ENCODE peak calls at places on chromosomes 5 and 9, in seven cellular contexts. G is uterus; Q is colonic mucosa; K is CD4-positive, CD25-positive, alpha-beta regulatory T cell; L is body of pancreas; M is Peyer's patch; R is GM23338. E is an unnamed sample. For H3K4me1, the result is how much of the 10 kb centered on the place peaks cover.

GRCh38 chr5:138874771-138875628 is at the start of gene LRRTM2:
- DNase-seq in G (no peak), Q (no peak), K (no peak), L (no peak), M (no peak), R (no peak), E (no peak)

GRCh38 chr5:155631116-155631515 is 617.6 kb downstream of the KIF4B start:
- DNase-seq in G (no peak), Q (no peak), K (no peak), L (no peak), M (no peak), R (no peak), E (no peak)

GRCh38 chr9:24257726-24258125 is 288.0 kb downstream of the IZUMO3 start:
- DNase-seq in G (no peak), Q (no peak), K (no peak), L (no peak), M (no peak), R (no peak), E (no peak)

GRCh38 chr5:42274913-42275312 is 148.3 kb upstream of the GHR start:
- DNase-seq in G (no peak), Q (no peak), K (no peak), L (no peak), M (no peak), R (peak), E (no peak)

GRCh38 chr9:106420511-106420944 is 442.4 kb upstream of the ZNF462 start:
- DNase-seq in G (no peak), Q (no peak), K (no peak), L (no peak), M (no peak), R (no peak), E (no peak)

GRCh38 chr5:145479862-145480261 is 355.3 kb downstream of the PRELID2 start:
- DNase-seq in G (no peak), Q (no peak), K (no peak), L (no peak), M (no peak), R (no peak), E (no peak)

GRCh38 chr5:35859101-35859661 is 2.5 kb downstream of the IL7R start:
- DNase-seq in G (no peak), Q (no peak), K (peak), L (no peak), M (no peak), R (peak), E (no peak)

GRCh38 chr9:38421498-38422211 is 2.6 kb downstream of the IGFBPL1 start:
- DNase-seq in G (no peak), Q (no peak), K (no peak), L (no peak), M (no peak), R (peak), E (no peak)

GRCh38 chr5:38848637-38849036 is 2.8 kb downstream of the OSMR start:
- DNase-seq in G (no peak), Q (no peak), K (no peak), L (no peak), M (no peak), R (no peak), E (no peak)

GRCh38 chr9:13478235-13478634 is 198.7 kb upstream of the MPDZ start:
- DNase-seq in G (no peak), Q (no peak), K (no peak), L (no peak), M (no peak), R (no peak), E (no peak)

GRCh38 chr5:92930057-92930456 is 651.0 kb downstream of the NR2F1-AS1 start:
- DNase-seq in G (no peak), Q (no peak), K (no peak), L (no peak), M (no peak), R (no peak), E (no peak)

GRCh38 chr9:19286634-19287188 is 56.2 kb downstream of the DENND4C start:
- DNase-seq in G (no peak), Q (peak), K (no peak), L (no peak), M (no peak), R (no peak), E (no peak)

GRCh38 chr5:64213568-64213967 is 47.9 kb downstream of the RNF180 start:
- DNase-seq in G (no peak), Q (no peak), K (no peak), L (no peak), M (no peak), R (no peak), E (no peak)

GRCh38 chr5:171630047-171630669 is 155.5 kb upstream of the SMIM23 start:
- DNase-seq in G (peak), Q (peak), K (no peak), L (no peak), M (no peak), R (peak), E (peak)

GRCh38 chr5:44795496-44795895 is 13.3 kb upstream of the MRPS30 start:
- DNase-seq in G (no peak), Q (no peak), K (no peak), L (no peak), M (no peak), R (peak), E (no peak)

GRCh38 chr9:129383005-129383414 is 204.9 kb upstream of the IER5L start:
- DNase-seq in G (no peak), Q (peak), K (no peak), L (peak), M (no peak), R (peak), E (peak)

GRCh38 chr5:126972062-126972895 is 58.1 kb downstream of the MARCHF3 start:
- DNase-seq in G (no peak), Q (peak), K (peak), L (no peak), M (peak), R (no peak), E (no peak)

GRCh38 chr5:121967187-121967586 is 5.4 kb downstream of the SRFBP1 start:
- DNase-seq in G (no peak), Q (no peak), K (peak), L (no peak), M (no peak), R (no peak), E (no peak)

GRCh38 chr9:90546200-90546599 is 96.4 kb downstream of the DIRAS2 start:
- DNase-seq in G (no peak), Q (no peak), K (no peak), L (no peak), M (no peak), R (peak), E (no peak)

GRCh38 chr5:108146222-108146621 is 235.7 kb downstream of the FBXL17 start:
- DNase-seq in G (no peak), Q (no peak), K (peak), L (no peak), M (no peak), R (no peak), E (no peak)

GRCh38 chr9:14561929-14562386 is 131.3 kb downstream of the ZDHHC21 start:
- DNase-seq in G (no peak), Q (no peak), K (no peak), L (no peak), M (no peak), R (peak), E (no peak)

GRCh38 chr5:178986326-178986960 is 8.7 kb downstream of the GRM6 start:
- DNase-seq in G (no peak), Q (no peak), K (no peak), L (no peak), M (no peak), R (no peak), E (no peak)

GRCh38 chr9:14500705-14501104 is 186.8 kb upstream of the NFIB start:
- DNase-seq in G (no peak), Q (no peak), K (no peak), L (no peak), M (no peak), R (no peak), E (no peak)

GRCh38 chr9:72022846-72023245 is 37.6 kb downstream of the C9orf57 start:
- DNase-seq in G (no peak), Q (no peak), K (no peak), L (no peak), M (no peak), R (no peak), E (no peak)

GRCh38 chr5:145984072-145984471 is 47.7 kb downstream of the SH3RF2 start:
- DNase-seq in G (no peak), Q (no peak), K (no peak), L (no peak), M (no peak), R (no peak), E (no peak)

GRCh38 chr9:131008909-131009618 is at the start of gene LAMC3:
- DNase-seq in G (no peak), Q (no peak), K (no peak), L (no peak), M (no peak), R (peak), E (no peak)

GRCh38 chr5:71589903-71590302 is 2.8 kb downstream of the MCCC2 start:
- DNase-seq in G (no peak), Q (no peak), K (peak), L (no peak), M (no peak), R (no peak), E (no peak)

GRCh38 chr5:13572188-13572587 is 372.3 kb downstream of the DNAH5 start:
- DNase-seq in G (no peak), Q (no peak), K (no peak), L (no peak), M (no peak), R (no peak), E (no peak)

GRCh38 chr9:132040808-132041207 is 38.9 kb downstream of the MED27 start:
- DNase-seq in G (no peak), Q (no peak), K (no peak), L (no peak), M (no peak), R (no peak), E (no peak)

GRCh38 chr9:70031141-70031545 is 12.5 kb upstream of the MAMDC2 start:
- DNase-seq in G (no peak), Q (no peak), K (no peak), L (no peak), M (no peak), R (no peak), E (no peak)

GRCh38 chr9:128902351-128903078 is 18.3 kb upstream of the PHYHD1 start:
- DNase-seq in G (no peak), Q (peak), K (peak), L (no peak), M (peak), R (no peak), E (peak)

GRCh38 chr9:2126331-2126789 is 111.2 kb downstream of the SMARCA2 start:
- DNase-seq in G (peak), Q (peak), K (peak), L (no peak), M (no peak), R (no peak), E (no peak)

GRCh38 chr9:134455010-134455409 is 128.8 kb downstream of the RXRA start:
- DNase-seq in G (no peak), Q (no peak), K (no peak), L (no peak), M (no peak), R (no peak), E (no peak)

GRCh38 chr5:2534970-2535369 is 216.5 kb downstream of the IRX2 start:
- DNase-seq in G (no peak), Q (no peak), K (no peak), L (no peak), M (no peak), R (no peak), E (no peak)
- H3K27ac ChIP-seq in G (no peak), Q (no peak), K (no peak), L (no peak), M (no peak), R (no peak), E (no peak)

DNA sequence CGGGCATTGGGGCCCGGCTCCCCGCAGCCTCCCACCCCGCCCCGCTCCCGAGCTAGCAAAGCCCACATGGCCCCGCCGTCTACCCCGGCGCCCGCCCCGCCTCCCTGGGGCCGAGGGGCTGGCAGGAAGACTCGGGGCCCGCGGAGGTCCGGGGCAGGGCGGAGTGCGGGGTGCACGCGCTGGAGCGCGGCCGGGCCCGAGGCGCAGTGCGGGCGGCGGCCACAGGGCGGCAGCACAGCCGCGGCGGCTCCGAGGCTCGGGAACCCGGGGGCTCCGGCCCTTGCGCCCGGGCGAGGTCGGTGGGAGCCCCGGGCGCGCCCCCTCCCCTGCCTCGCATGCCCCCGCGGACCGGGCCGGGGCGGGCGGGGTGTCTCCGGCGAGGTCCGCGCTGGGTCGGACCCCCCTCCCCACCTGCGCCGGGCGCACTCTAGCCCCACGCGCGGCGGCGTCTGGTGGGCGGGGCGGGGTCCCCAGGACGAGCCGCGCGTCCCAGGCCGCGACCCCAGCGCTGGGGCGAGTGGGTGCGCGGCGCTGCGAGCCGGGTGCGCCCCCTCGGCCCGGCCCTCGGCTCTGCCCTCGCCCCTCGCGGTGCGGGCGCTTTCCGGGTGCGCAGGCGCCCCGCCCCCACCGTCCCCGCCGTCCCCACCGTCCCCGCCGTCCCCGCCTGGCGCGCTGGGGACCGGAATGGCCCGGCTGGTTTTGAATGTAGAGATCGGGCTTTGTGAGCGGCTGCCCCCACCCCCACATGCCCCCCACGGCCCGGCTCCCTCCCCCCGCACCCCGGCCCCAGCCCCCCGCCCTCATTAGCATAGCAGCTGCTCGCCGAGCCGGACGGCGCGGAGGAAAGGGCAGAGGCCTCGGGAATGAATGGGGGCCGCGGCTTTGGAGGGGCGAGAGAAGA is 6.5 kb downstream of the NRARP start:
- DNase-seq in G (no peak), Q (peak), K (peak), L (peak), M (no peak), R (peak), E (no peak)
- H3K4me3 ChIP-seq in G (peak), Q (peak), K (no peak), L (no peak), M (peak), R (peak), E (peak)

GRCh38 chr5:151740336-151740942 is 18.0 kb downstream of the ATOX1 start:
- DNase-seq in G (peak), Q (peak), K (peak), L (peak), M (no peak), R (peak), E (peak)
- H3K4me1 ChIP-seq in G (under half), Q (under half), K (under half), L (under half), M (under half), R (under half), E (under half)

DNA sequence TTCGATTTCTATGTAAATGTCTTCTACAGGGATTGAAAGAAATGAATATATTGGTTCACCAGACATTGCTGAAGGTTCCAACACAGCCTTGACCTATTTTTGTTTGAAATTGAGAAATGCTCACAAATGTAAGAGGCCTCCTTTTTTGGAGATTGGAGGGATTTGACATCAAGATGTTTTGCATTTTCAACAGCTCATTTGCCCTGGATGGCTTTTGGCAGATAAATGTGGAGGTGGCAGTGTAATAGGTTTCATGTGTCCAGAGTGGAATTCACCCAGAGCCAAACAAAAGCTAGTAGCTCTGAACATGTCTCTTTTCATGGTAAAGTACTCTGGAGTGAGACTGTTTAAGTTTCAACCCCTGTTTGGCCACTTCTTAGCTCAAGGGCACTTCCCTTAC is 77.3 kb downstream of the PALM2AKAP2 start:
- DNase-seq in G (no peak), Q (no peak), K (no peak), L (no peak), M (no peak), R (no peak), E (no peak)
- H3K27ac ChIP-seq in G (peak), Q (no peak), K (no peak), L (no peak), M (no peak), R (no peak), E (peak)

GRCh38 chr5:56696900-56697299 is 118.4 kb upstream of the MAP3K1 start:
- DNase-seq in G (peak), Q (no peak), K (no peak), L (no peak), M (no peak), R (no peak), E (no peak)

GRCh38 chr5:56699588-56699987 is 115.8 kb upstream of the MAP3K1 start:
- DNase-seq in G (no peak), Q (no peak), K (no peak), L (no peak), M (no peak), R (peak), E (no peak)

GRCh38 chr5:56700711-56701110 is 114.6 kb upstream of the MAP3K1 start:
- DNase-seq in G (no peak), Q (no peak), K (peak), L (no peak), M (no peak), R (no peak), E (no peak)

GRCh38 chr5:56703962-56704361 is 111.4 kb upstream of the MAP3K1 start:
- DNase-seq in G (no peak), Q (no peak), K (no peak), L (no peak), M (no peak), R (no peak), E (no peak)

GRCh38 chr5:56698463-56699381 is 116.6 kb upstream of the MAP3K1 start:
- DNase-seq in G (no peak), Q (no peak), K (peak), L (no peak), M (no peak), R (no peak), E (no peak)
- H3K4me3 ChIP-seq in G (no peak), Q (no peak), K (no peak), L (no peak), M (no peak), R (no peak), E (no peak)

GRCh38 chr9:121269030-121269887 is 1.3 kb downstream of the GSN start:
- DNase-seq in G (peak), Q (peak), K (no peak), L (no peak), M (no peak), R (peak), E (no peak)
- H3K4me1 ChIP-seq in G (under half), Q (under half), K (under half), L (under half), M (under half), R (under half), E (half or more)

DNA sequence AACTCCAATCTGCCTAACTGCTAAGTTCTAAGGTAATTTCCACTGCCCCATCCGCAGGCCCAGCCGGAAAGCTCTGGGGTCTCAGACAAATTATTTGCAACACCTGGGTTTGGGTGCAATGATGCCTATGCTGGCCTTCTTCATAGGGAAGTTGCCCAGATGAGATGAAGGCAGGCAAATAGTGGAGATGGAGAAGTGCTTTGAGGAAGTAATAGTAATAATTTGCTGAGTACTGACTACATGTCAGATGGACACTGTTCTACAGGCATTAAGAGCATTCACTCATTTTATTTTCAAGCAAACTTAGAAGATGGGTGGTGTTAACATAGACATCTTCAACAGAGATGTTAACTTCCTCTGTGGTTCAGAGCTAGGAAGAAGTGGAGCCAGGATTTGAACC is 3.8 kb downstream of the PCDH12 start:
- DNase-seq in G (no peak), Q (no peak), K (no peak), L (no peak), M (no peak), R (no peak), E (no peak)
- H3K27ac ChIP-seq in G (no peak), Q (no peak), K (no peak), L (no peak), M (no peak), R (no peak), E (peak)

DNA sequence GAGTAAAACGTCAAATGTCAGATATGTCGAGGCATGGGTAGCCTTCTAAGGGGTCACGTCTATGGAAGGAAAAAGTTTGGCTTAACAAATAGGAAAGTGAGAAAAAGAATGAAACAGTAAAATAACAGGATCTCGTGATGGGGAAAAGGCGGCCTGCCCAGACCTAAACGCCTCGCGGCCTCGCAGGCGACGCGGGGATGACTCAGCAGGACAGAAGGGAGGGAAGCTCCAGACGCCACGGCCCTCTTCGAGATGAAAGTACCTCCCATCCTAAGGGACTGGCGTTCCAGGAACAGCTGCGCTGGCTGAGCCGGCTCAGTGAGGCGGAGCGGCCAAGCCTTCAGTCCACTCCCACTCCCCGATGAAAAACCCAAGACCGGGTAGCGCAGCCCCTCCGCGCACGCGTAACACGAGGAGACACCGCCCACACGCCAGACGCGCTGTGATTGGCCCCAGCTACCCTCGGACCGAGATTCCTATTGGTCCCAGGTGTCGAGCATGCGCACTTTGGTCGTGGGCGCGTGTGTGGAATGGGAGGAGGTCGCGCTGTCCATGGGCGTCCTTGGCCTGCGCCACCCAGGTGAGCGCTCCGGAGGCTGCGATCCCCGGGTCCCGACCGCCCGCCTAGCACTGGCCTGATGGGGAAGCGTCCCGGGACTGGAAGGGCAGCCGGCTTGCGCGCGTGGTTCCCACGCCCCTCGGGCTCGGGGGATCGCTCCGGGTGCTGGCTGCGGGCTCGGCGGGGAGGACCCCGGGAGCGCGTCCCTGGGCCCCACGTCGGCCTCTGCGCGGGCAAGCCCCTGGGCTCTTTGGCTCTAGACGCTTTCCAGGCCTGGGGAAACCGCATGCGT is 588.5 kb downstream of the MTRR start:
- DNase-seq in G (peak), Q (peak), K (peak), L (peak), M (peak), R (peak), E (peak)
- H3K4me3 ChIP-seq in G (peak), Q (peak), K (peak), L (peak), M (peak), R (peak), E (peak)